ENCODE peak calls at places on chromosomes 2 and 18, in six cellular contexts. F, D, I, S, R and Y are unnamed samples.

GRCh38 chr2:30055548-30055947 is 91.3 kb upstream of the YPEL5 start:
- DNase-seq in F (no peak), I (no peak), R (no peak), S (no peak), D (no peak), Y (no peak)

GRCh38 chr2:145764631-145765030 is 1244.7 kb upstream of the ZEB2 start:
- DNase-seq in R (no peak), S (no peak), D (no peak), F (no peak), I (peak), Y (no peak)

GRCh38 chr18:49628993-49629795 is 67.3 kb downstream of the LIPG start:
- DNase-seq in D (no peak), F (no peak), S (no peak), R (no peak), I (peak), Y (peak)

GRCh38 chr2:161121622-161122021 is 38.6 kb upstream of the TANK start:
- DNase-seq in F (no peak), R (no peak), D (no peak), S (no peak), I (no peak), Y (no peak)

GRCh38 chr2:69933254-69933828 is 18.4 kb downstream of the MXD1 start:
- DNase-seq in S (no peak), D (no peak), I (no peak), R (no peak), F (no peak), Y (no peak)

GRCh38 chr18:54947115-54947514 is 12.1 kb downstream of the CCDC68 start:
- DNase-seq in D (no peak), R (no peak), I (no peak), F (peak), S (no peak), Y (no peak)

GRCh38 chr2:55013936-55014335 is 36.3 kb downstream of the RTN4 start:
- DNase-seq in D (no peak), I (peak), F (no peak), R (no peak), S (no peak), Y (no peak)

GRCh38 chr2:189555243-189555642 is 25.3 kb downstream of the SLC40A1 start:
- DNase-seq in S (no peak), D (no peak), R (no peak), I (no peak), F (peak), Y (no peak)

GRCh38 chr2:85430780-85431601 is 12.5 kb downstream of the SH2D6 start:
- DNase-seq in R (peak), F (no peak), D (peak), S (no peak), I (no peak), Y (peak)

GRCh38 chr2:98134138-98134537 is 47.2 kb downstream of the VWA3B start:
- DNase-seq in D (peak), I (no peak), F (no peak), S (no peak), R (peak), Y (peak)

GRCh38 chr2:219175928-219176817 is 552 bp downstream of the CNPPD1 start:
- DNase-seq in S (no peak), I (peak), R (no peak), D (peak), F (peak), Y (peak)

GRCh38 chr2:240394549-240394948 is 40.9 kb upstream of the GPC1 start:
- DNase-seq in I (no peak), F (no peak), R (no peak), D (no peak), S (no peak), Y (no peak)

GRCh38 chr2:42095923-42096408 is 48.1 kb downstream of the PKDCC start:
- DNase-seq in R (peak), D (peak), F (peak), S (peak), I (peak), Y (peak)

GRCh38 chr18:23810396-23810795 is 121.1 kb downstream of the LAMA3 start:
- DNase-seq in R (no peak), D (no peak), I (no peak), F (no peak), S (no peak), Y (no peak)

GRCh38 chr2:169683425-169684134 is 10.6 kb downstream of the CFAP210 start:
- DNase-seq in F (no peak), S (no peak), D (no peak), I (no peak), R (no peak), Y (no peak)

GRCh38 chr2:50042794-50043193 is 888.5 kb upstream of the FSHR start:
- DNase-seq in S (no peak), D (no peak), I (no peak), R (no peak), F (no peak), Y (no peak)

GRCh38 chr18:46439037-46439436 is 218.0 kb downstream of the LOXHD1 start:
- DNase-seq in R (no peak), S (no peak), F (no peak), I (no peak), D (no peak), Y (no peak)

GRCh38 chr18:49250819-49251388 is 209.5 kb downstream of the DYM start:
- DNase-seq in S (no peak), D (no peak), R (no peak), F (peak), I (peak), Y (peak)

GRCh38 chr2:197108758-197109157 is 182.3 kb upstream of the PGAP1 start:
- DNase-seq in I (peak), F (no peak), R (no peak), D (no peak), S (no peak), Y (peak)

GRCh38 chr2:230723363-230723762 is 10.7 kb downstream of the CAB39 start:
- DNase-seq in F (no peak), I (no peak), R (no peak), D (no peak), S (no peak), Y (no peak)

GRCh38 chr2:215529271-215529670 is 93.4 kb upstream of the FN1 start:
- DNase-seq in S (no peak), I (no peak), D (no peak), F (no peak), R (no peak), Y (no peak)

GRCh38 chr18:9824474-9824832 is 61.3 kb upstream of the TXNDC2 start:
- DNase-seq in D (no peak), R (no peak), I (no peak), S (no peak), F (no peak), Y (no peak)

GRCh38 chr18:31273812-31274527 is 44.0 kb upstream of the DSG1 start:
- DNase-seq in F (no peak), S (no peak), R (no peak), I (no peak), D (no peak), Y (no peak)

GRCh38 chr2:109646961-109647360 is 32.8 kb downstream of the SOWAHC start:
- DNase-seq in S (no peak), D (no peak), I (no peak), F (no peak), R (no peak), Y (no peak)